ENCODE peak calls at places on chromosomes 16 and 17, in nine cellular contexts. M is NCI-H2171 treated with DMSO at 0.1 percent for 48 hours, D is GM19239, F is NCI-H187, B is AG04450, W is left lung, I is upper lobe of right lung, X is MG63, N is NCI-H774. E is an unnamed sample.
A peak's percentile ranks its signal among the peaks of the same experiment; 100 is the strongest.

GRCh38 chr17:45869676-45870341 is 24.5 kb upstream of the MAPT start:
- DNase-seq in I (no peak), W (no peak), B (no peak), N (no peak), X (no peak), F (no peak), M (no peak), D (no peak), E (no peak)

GRCh38 chr17:5050281-5050680 is 15.1 kb upstream of the SLC52A1 start:
- DNase-seq in N (no peak), W (no peak), M (no peak), B (no peak), I (no peak), X (no peak), F (no peak), D (no peak), E (no peak)

GRCh38 chr17:12536472-12536871 is 129.2 kb upstream of the MYOCD start:
- DNase-seq in W (no peak), M (no peak), D (no peak), N (no peak), B (no peak), X (no peak), F (no peak), I (no peak), E (no peak)

GRCh38 chr16:87951550-87952538 is 610 bp downstream of the BANP start:
- DNase-seq in N (no peak), B (no peak), F (no peak), D (no peak), M (peak; percentile 44), W (peak; percentile 54), I (no peak), X (no peak), E (peak; percentile 38)

GRCh38 chr17:78838574-78839005 is 2.0 kb downstream of the USP36 start:
- DNase-seq in N (peak; percentile 91), D (no peak), W (no peak), I (no peak), B (no peak), X (no peak), F (no peak), M (no peak), E (no peak)

GRCh38 chr16:57530104-57530522 is 6.3 kb downstream of the CCDC102A start:
- DNase-seq in F (no peak), B (peak; percentile 29), I (peak; percentile 65), M (no peak), D (peak; percentile 87), N (no peak), X (peak; percentile 62), W (peak; percentile 34), E (no peak)

GRCh38 chr17:36675250-36675649 is 73.9 kb downstream of the MRM1 start:
- DNase-seq in D (no peak), W (no peak), X (no peak), B (no peak), N (no peak), I (no peak), M (no peak), F (no peak), E (no peak)

GRCh38 chr17:66383353-66383752 is 80.9 kb downstream of the PRKCA start:
- DNase-seq in D (no peak), I (no peak), M (no peak), X (no peak), B (peak; percentile 80), W (no peak), F (no peak), N (no peak), E (no peak)

GRCh38 chr17:75854111-75854748 is 905 bp downstream of the WBP2 start:
- DNase-seq in N (no peak), M (no peak), D (no peak), F (no peak), W (peak; percentile 17), X (peak; percentile 44), I (no peak), B (no peak), E (no peak)

GRCh38 chr16:26605872-26606271 is 460.9 kb upstream of the C16orf82 start:
- DNase-seq in D (no peak), I (no peak), W (no peak), N (peak; percentile 21), B (no peak), M (peak; percentile 86), F (peak; percentile 9), X (no peak), E (no peak)